ENCODE peak calls at places on chromosomes 2 and 18, in nine cellular contexts. Y, G, K, Q, P, D, C, A and M are unnamed samples.

GRCh38 chr2:69013123-69013836 is at the start of gene ANTXR1:
- DNase-seq in P (peak; percentile 95), A (peak; percentile 71), G (peak; percentile 90), K (peak; percentile 11), Q (no peak), C (peak; percentile 87), Y (peak; percentile 70), D (peak; percentile 85), M (peak; percentile 41)

GRCh38 chr2:51291762-51292370 is 259.9 kb upstream of the NRXN1 start:
- DNase-seq in D (no peak), C (no peak), Q (no peak), G (no peak), Y (no peak), A (no peak), P (peak; percentile 58), K (no peak), M (no peak)

GRCh38 chr2:201152517-201152916 is 30.4 kb upstream of the CASP10 start:
- DNase-seq in K (no peak), C (no peak), Y (no peak), D (no peak), A (no peak), G (no peak), P (no peak), Q (no peak), M (no peak)

GRCh38 chr2:168577885-168578284 is 121.8 kb downstream of the CERS6 start:
- DNase-seq in P (no peak), K (no peak), Q (no peak), G (no peak), D (no peak), A (no peak), Y (no peak), C (peak; percentile 53), M (no peak)

GRCh38 chr2:65103013-65103720 is 26.7 kb downstream of the RAB1A start:
- DNase-seq in P (peak; percentile 87), A (no peak), C (no peak), Q (no peak), Y (no peak), D (no peak), K (no peak), G (peak; percentile 57), M (no peak)

GRCh38 chr2:211161236-211161635 is 604.8 kb downstream of the CPS1 start:
- DNase-seq in A (no peak), Q (no peak), D (no peak), Y (no peak), P (no peak), G (no peak), C (no peak), K (no peak), M (no peak)

GRCh38 chr18:778194-779007 is 33.6 kb downstream of the YES1 start:
- DNase-seq in G (no peak), Y (no peak), D (peak; percentile 37), K (no peak), Q (no peak), C (no peak), P (no peak), A (no peak), M (no peak)

GRCh38 chr2:144515694-144516416 is 4.1 kb downstream of the ZEB2 start:
- DNase-seq in Y (peak; percentile 77), G (peak; percentile 54), A (peak; percentile 79), K (peak; percentile 47), D (peak; percentile 75), Q (peak; percentile 75), C (peak; percentile 76), P (peak; percentile 89), M (no peak)

GRCh38 chr18:37987901-37988300 is 422.3 kb upstream of the CELF4 start:
- DNase-seq in A (no peak), Q (no peak), Y (no peak), K (no peak), C (no peak), G (no peak), P (no peak), D (no peak), M (no peak)

GRCh38 chr2:229445501-229446294 is 174.6 kb upstream of the PID1 start:
- DNase-seq in A (peak; percentile 75), Y (no peak), Q (no peak), P (no peak), G (no peak), C (no peak), D (peak; percentile 76), K (no peak), M (no peak)

GRCh38 chr2:121232626-121233265 is 52.3 kb downstream of the TFCP2L1 start:
- DNase-seq in D (no peak), Y (peak; percentile 46), G (no peak), K (no peak), P (no peak), Q (no peak), A (peak; percentile 8), C (no peak), M (no peak)

GRCh38 chr2:79235135-79235534 is 75.6 kb upstream of the REG3A start:
- DNase-seq in P (no peak), K (no peak), A (no peak), Y (no peak), Q (peak; percentile 76), G (no peak), D (no peak), C (no peak), M (no peak)

GRCh38 chr2:218877891-218878290 is 2.8 kb upstream of the WNT10A start:
- DNase-seq in G (peak; percentile 38), K (no peak), Y (no peak), D (no peak), P (no peak), A (peak; percentile 32), C (no peak), Q (no peak), M (no peak)

GRCh38 chr18:23302514-23302851 is 150.6 kb upstream of the RIOK3 start:
- DNase-seq in P (no peak), Q (no peak), K (no peak), C (no peak), G (no peak), A (no peak), D (no peak), Y (no peak), M (no peak)

GRCh38 chr2:73947412-73948018 is 20.8 kb downstream of the DGUOK start:
- DNase-seq in P (no peak), D (no peak), K (no peak), G (no peak), Q (no peak), A (no peak), Y (no peak), C (no peak), M (no peak)

GRCh38 chr2:162344617-162344950 is 652 bp downstream of the GCA start:
- DNase-seq in A (no peak), C (no peak), P (no peak), G (no peak), D (no peak), Y (no peak), Q (no peak), K (no peak), M (no peak)

GRCh38 chr2:163757811-163758210 is 22.0 kb upstream of the FIGN start:
- DNase-seq in G (no peak), D (no peak), Y (no peak), K (no peak), C (no peak), Q (no peak), A (no peak), P (no peak), M (no peak)

GRCh38 chr2:235553696-235554100 is 59.9 kb downstream of the AGAP1 start:
- DNase-seq in Y (no peak), K (no peak), Q (no peak), C (no peak), G (peak; percentile 16), P (peak; percentile 25), A (no peak), D (no peak), M (no peak)

GRCh38 chr2:127695491-127696472 is 5.5 kb upstream of the SFT2D3 start:
- DNase-seq in K (peak; percentile 47), G (no peak), Y (no peak), D (peak; percentile 46), P (peak; percentile 96), C (peak; percentile 90), Q (no peak), A (peak; percentile 84), M (no peak)

GRCh38 chr2:160063266-160063665 is 851 bp upstream of the PLA2R1 start:
- DNase-seq in P (no peak), Q (no peak), D (no peak), A (no peak), C (no peak), K (no peak), Y (no peak), G (no peak), M (no peak)
- H3K4me3 ChIP-seq in P (peak overlapping the region; percentile 83), Q (no peak overlapping the region), D (peak overlapping the region; percentile 77), A (peak overlapping the region; percentile 72), C (no peak overlapping the region), K (no peak overlapping the region), Y (peak overlapping the region; percentile 73), G (no peak overlapping the region), M (peak overlapping the region; percentile 74)

GRCh38 chr2:95041060-95041823 is 15.7 kb downstream of the MAL start:
- DNase-seq in Q (no peak), G (no peak), P (peak; percentile 46), A (no peak), Y (no peak), K (no peak), D (no peak), C (no peak), M (no peak)
- H3K4me1 ChIP-seq in Q (no peaks in the 10 kb centered on the region), G (peaks cover 25% of the 10 kb centered on the region), P (peaks cover 3% of the 10 kb centered on the region), A (peaks cover 9% of the 10 kb centered on the region), Y (peaks cover 17% of the 10 kb centered on the region), K (peaks cover 37% of the 10 kb centered on the region), D (peaks cover 8% of the 10 kb centered on the region), C (no peaks in the 10 kb centered on the region), M (no peaks in the 10 kb centered on the region)

GRCh38 chr2:205369813-205370212 is 312.5 kb upstream of the NRP2 start:
- DNase-seq in Y (no peak), D (no peak), P (no peak), G (no peak), Q (no peak), A (no peak), K (no peak), C (no peak), M (no peak)

GRCh38 chr2:205364261-205364660 is 318.0 kb upstream of the NRP2 start:
- DNase-seq in P (no peak), Q (peak; percentile 33), K (no peak), Y (no peak), A (no peak), G (no peak), C (no peak), D (no peak), M (no peak)

GRCh38 chr2:205367536-205367935 is 314.8 kb upstream of the NRP2 start:
- DNase-seq in Y (no peak), Q (no peak), C (no peak), P (no peak), A (no peak), K (no peak), D (peak; percentile 11), G (no peak), M (no peak)

GRCh38 chr2:205370726-205371125 is 311.6 kb upstream of the NRP2 start:
- DNase-seq in C (no peak), Y (no peak), D (no peak), Q (no peak), K (no peak), G (peak; percentile 58), P (no peak), A (no peak), M (no peak)

GRCh38 chr2:205366336-205367060 is 315.8 kb upstream of the NRP2 start:
- DNase-seq in D (no peak), A (no peak), Y (no peak), Q (peak; percentile 40), K (no peak), C (no peak), P (no peak), G (no peak), M (no peak)
- H3K4me3 ChIP-seq in D (no peak overlapping the region), A (no peak overlapping the region), Y (no peak overlapping the region), Q (no peak overlapping the region), K (no peak overlapping the region), C (no peak overlapping the region), P (no peak overlapping the region), G (no peak overlapping the region), M (no peak overlapping the region)

GRCh38 chr2:46852124-46852523 is 63.5 kb downstream of the MCFD2 start:
- DNase-seq in K (no peak), D (no peak), G (no peak), Q (no peak), A (no peak), P (no peak), C (no peak), Y (peak; percentile 16), M (no peak)
- H3K4me1 ChIP-seq in K (no peaks in the 10 kb centered on the region), D (peaks cover 60% of the 10 kb centered on the region), G (peaks cover 37% of the 10 kb centered on the region), Q (peaks cover 10% of the 10 kb centered on the region), A (peaks cover 43% of the 10 kb centered on the region), P (peaks cover 70% of the 10 kb centered on the region), C (peaks cover 42% of the 10 kb centered on the region), Y (peaks cover 45% of the 10 kb centered on the region), M (peaks cover 47% of the 10 kb centered on the region)